ENCODE peak calls at places on chromosomes 3 and 15, in six cellular contexts. W is globus pallidus, L is A549, V is right atrium auricular region, X is fibroblast of lung, S is Ammon's horn. T is an unnamed sample.

GRCh38 chr3:43153189-43154083 is 47.6 kb upstream of the POMGNT2 start:
- DNase-seq in W (peak), S (peak), V (peak), X (peak), L (no peak), T (peak)

GRCh38 chr3:156291269-156292123 is 171.1 kb downstream of the KCNAB1 start:
- DNase-seq in W (no peak), L (no peak), S (peak), X (no peak), V (no peak), T (no peak)

GRCh38 chr3:72744330-72744729 is 103.9 kb downstream of the SHQ1 start:
- DNase-seq in L (no peak), V (no peak), X (no peak), W (no peak), S (no peak), T (no peak)

GRCh38 chr15:50058231-50058630 is 60.8 kb downstream of the ATP8B4 start:
- DNase-seq in X (peak), S (peak), L (no peak), W (peak), V (no peak), T (peak)

GRCh38 chr3:126872701-126873100 is 110.2 kb upstream of the PLXNA1 start:
- DNase-seq in X (no peak), S (no peak), V (no peak), W (no peak), L (no peak), T (no peak)

GRCh38 chr3:58383904-58384303 is 49.7 kb downstream of the PDHB start:
- DNase-seq in L (no peak), W (peak), S (no peak), V (no peak), X (peak), T (peak)

GRCh38 chr3:153209596-153209995 is 47.6 kb downstream of the RAP2B start:
- DNase-seq in L (peak), V (no peak), X (peak), W (no peak), S (no peak), T (no peak)

GRCh38 chr3:41638381-41638780 is 323.5 kb downstream of the ULK4 start:
- DNase-seq in X (no peak), S (no peak), W (no peak), L (no peak), V (no peak), T (no peak)

GRCh38 chr15:39670687-39671086 is 89.8 kb downstream of the THBS1 start:
- DNase-seq in X (no peak), V (no peak), S (no peak), W (no peak), L (no peak), T (no peak)

GRCh38 chr15:58240191-58240932 is 102.2 kb downstream of the AQP9 start:
- DNase-seq in W (no peak), S (no peak), X (no peak), V (no peak), L (no peak), T (no peak)